ENCODE peak calls at places on chromosomes 16 and 17, in five cellular contexts. U, Q, D, P and J are unnamed samples. For H3K4me1, the result is how much of the 10 kb centered on the place peaks cover.

GRCh38 chr16:12170103-12171025 is 193.8 kb downstream of the SNX29 start:
- DNase-seq in D (no peak), U (no peak), P (peak), Q (peak), J (no peak)

GRCh38 chr17:74369221-74369620 is 1.9 kb downstream of the GPR142 start:
- DNase-seq in U (no peak), D (peak), P (no peak), Q (no peak), J (no peak)

GRCh38 chr17:31327534-31328526 is 6.4 kb upstream of the EVI2A start:
- DNase-seq in U (peak), P (peak), D (no peak), Q (peak), J (peak)

GRCh38 chr17:43839670-43840101 is 6.7 kb upstream of the MPP3 start:
- DNase-seq in Q (no peak), U (no peak), D (no peak), P (no peak), J (no peak)

GRCh38 chr17:40422990-40423611 is 5.4 kb upstream of the TOP2A start:
- DNase-seq in P (no peak), D (peak), Q (no peak), U (peak), J (no peak)

GRCh38 chr17:10349403-10349802 is 23.4 kb downstream of the MYH13 start:
- DNase-seq in U (no peak), D (peak), Q (no peak), P (no peak), J (peak)

GRCh38 chr16:1330260-1330914 is 3.1 kb upstream of the BAIAP3 start:
- DNase-seq in D (peak), P (no peak), U (no peak), Q (no peak), J (no peak)

GRCh38 chr16:86030116-86030515 is 131.2 kb downstream of the IRF8 start:
- DNase-seq in D (no peak), P (no peak), U (no peak), Q (no peak), J (no peak)

GRCh38 chr17:7146115-7146514 is 31.5 kb upstream of the ASGR2 start:
- DNase-seq in U (no peak), D (no peak), P (no peak), Q (no peak), J (no peak)

GRCh38 chr17:20944014-20944905 is 98.6 kb downstream of the USP22 start:
- DNase-seq in Q (no peak), U (no peak), P (no peak), D (peak), J (no peak)

GRCh38 chr17:48719642-48720262 is 2.6 kb downstream of the PRAC1 start:
- DNase-seq in Q (peak), P (no peak), U (peak), D (peak), J (no peak)

GRCh38 chr16:85495259-85495658 is 117.9 kb upstream of the GSE1 start:
- DNase-seq in Q (no peak), U (no peak), P (no peak), D (no peak), J (no peak)

GRCh38 chr17:32159586-32160438 is 17.5 kb downstream of the RHOT1 start:
- DNase-seq in D (no peak), P (no peak), U (no peak), Q (no peak), J (no peak)

GRCh38 chr17:57890857-57891232 is 41.0 kb upstream of the MRPS23 start:
- DNase-seq in U (no peak), D (no peak), P (no peak), Q (no peak), J (no peak)

GRCh38 chr17:57894848-57895247 is 45.0 kb upstream of the MRPS23 start:
- DNase-seq in P (no peak), U (no peak), D (no peak), Q (no peak), J (no peak)

GRCh38 chr17:57889892-57890856 is 40.3 kb upstream of the MRPS23 start:
- DNase-seq in D (no peak), P (peak), U (peak), Q (peak), J (peak)

GRCh38 chr17:57892820-57893595 is 43.2 kb upstream of the MRPS23 start:
- DNase-seq in D (peak), P (peak), Q (peak), U (peak), J (peak)

DNA sequence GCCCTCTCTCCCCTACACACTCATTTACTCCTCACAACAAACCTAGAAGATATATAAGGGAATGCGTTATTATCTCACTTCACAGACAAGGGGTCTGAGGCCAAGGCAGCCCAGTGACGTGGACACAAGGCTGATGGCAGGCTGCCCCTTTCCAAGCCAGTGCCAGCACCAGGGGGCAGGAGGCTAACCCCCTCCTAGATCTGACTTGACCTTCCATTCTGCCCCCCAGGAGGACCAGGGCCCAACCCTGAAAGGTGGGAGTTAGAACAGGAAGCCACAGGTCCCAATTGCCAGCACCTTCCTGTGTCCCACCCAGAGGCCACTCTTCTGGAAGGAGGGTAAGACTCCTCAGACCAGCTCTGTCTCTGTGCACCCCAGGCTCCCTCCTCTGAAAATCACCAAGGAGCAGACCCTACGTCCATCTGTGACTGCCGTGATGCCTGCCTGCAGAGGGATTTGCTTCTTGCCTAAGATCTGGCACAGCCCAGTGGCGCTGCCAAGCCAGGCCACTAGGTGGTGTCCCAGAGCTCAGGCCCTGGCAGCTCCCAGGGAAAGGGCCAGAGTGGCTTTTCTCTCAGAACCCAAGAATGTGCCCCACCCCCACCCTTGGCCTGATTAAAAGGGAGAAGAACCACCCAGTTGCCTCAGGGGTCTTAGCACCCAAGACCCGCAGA is 42.4 kb upstream of the MRPS23 start:
- DNase-seq in D (peak), U (peak), Q (peak), P (peak), J (peak)
- H3K4me1 ChIP-seq in D (under half), U (under half), Q (under half), P (under half), J (half or more)

GRCh38 chr17:83110755-83111154 is 31.3 kb downstream of the METRNL start:
- DNase-seq in U (no peak), D (no peak), P (peak), Q (peak), J (peak)
- H3K4me2 ChIP-seq in U (peak), D (no peak), P (peak), Q (peak), J (peak)

GRCh38 chr17:64016974-64017373 is 3.5 kb downstream of the ICAM2 start:
- DNase-seq in Q (no peak), U (no peak), D (no peak), P (no peak), J (no peak)
- H3K4me1 ChIP-seq in Q (under half), U (under half), D (under half), P (under half), J (under half)

GRCh38 chr16:20850981-20851380 is 44.7 kb downstream of the REXO5 start:
- DNase-seq in Q (no peak), D (no peak), P (peak), U (peak), J (peak)
- H3K4me2 ChIP-seq in Q (no peak), D (no peak), P (no peak), U (no peak), J (peak)

GRCh38 chr16:79131676-79132075 is 468.9 kb downstream of the MAF start:
- DNase-seq in D (no peak), P (no peak), U (no peak), Q (no peak), J (no peak)
- H3K4me1 ChIP-seq in D (under half), P (under half), U (under half), Q (under half), J (under half)

GRCh38 chr17:50205111-50205821 is 3.8 kb upstream of the COL1A1 start:
- DNase-seq in D (no peak), U (peak), Q (no peak), P (peak), J (peak)
- H3K4me2 ChIP-seq in D (no peak), U (no peak), Q (peak), P (peak), J (peak)

GRCh38 chr16:89371386-89371785 is 119.0 kb downstream of the ANKRD11 start:
- DNase-seq in Q (no peak), D (no peak), P (no peak), U (no peak), J (no peak)

GRCh38 chr16:89369266-89369895 is 121.0 kb downstream of the ANKRD11 start:
- DNase-seq in Q (no peak), P (no peak), U (no peak), D (no peak), J (no peak)

GRCh38 chr16:89370081-89370511 is 120.3 kb downstream of the ANKRD11 start:
- DNase-seq in P (peak), U (peak), D (no peak), Q (no peak), J (peak)

GRCh38 chr16:89371968-89372634 is 118.3 kb downstream of the ANKRD11 start:
- DNase-seq in Q (peak), U (no peak), D (no peak), P (peak), J (no peak)

GRCh38 chr16:89370601-89371000 is 119.8 kb downstream of the ANKRD11 start:
- DNase-seq in P (no peak), D (no peak), Q (no peak), U (no peak), J (no peak)
- H3K4me1 ChIP-seq in P (under half), D (under half), Q (under half), U (half or more), J (under half)

DNA sequence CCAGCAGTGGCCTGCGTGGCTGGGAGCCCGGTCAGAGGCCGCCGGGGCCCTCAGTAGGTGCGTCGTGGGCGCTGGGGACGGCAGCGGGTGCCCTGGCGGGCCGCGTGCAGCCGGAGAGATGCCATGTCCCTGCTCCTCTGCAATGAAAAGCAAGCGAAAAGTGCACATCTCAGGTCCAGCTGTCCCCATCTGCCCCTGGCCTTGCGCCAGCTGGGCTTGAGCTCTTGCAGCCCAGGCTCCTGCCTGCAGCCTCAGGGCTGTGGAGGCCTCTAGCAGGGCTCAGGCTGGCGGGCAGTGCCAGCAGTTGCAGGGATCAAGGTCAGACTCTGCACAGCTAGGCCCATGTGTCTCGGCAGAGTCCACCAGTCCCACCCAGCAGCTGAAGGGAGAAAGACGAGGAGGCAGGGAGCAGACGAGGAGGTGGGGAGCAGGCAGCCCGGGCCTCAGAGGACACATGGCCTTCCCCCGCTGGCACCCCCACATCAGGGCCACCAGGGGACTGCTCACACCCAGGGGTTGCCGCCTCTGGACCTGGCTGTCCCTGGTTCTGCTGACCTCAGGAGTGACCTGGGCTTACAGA is 11.2 kb downstream of the SLC16A3 start:
- DNase-seq in Q (no peak), P (no peak), U (no peak), D (no peak), J (no peak)
- H3K4me2 ChIP-seq in Q (no peak), P (no peak), U (no peak), D (no peak), J (no peak)